ENCODE peak calls at places on chromosome 4, in seven cellular contexts. Y, C, V, B, S, P and J are unnamed samples.

GRCh38 chr4:85828295-85828910 is 353.5 kb downstream of the ARHGAP24 start:
- DNase-seq in S (no peak), V (no peak), Y (no peak), C (no peak), P (no peak), B (no peak), J (no peak)

GRCh38 chr4:129232627-129233337 is 136.8 kb downstream of the C4orf33 start:
- DNase-seq in C (no peak), P (no peak), S (no peak), V (no peak), Y (no peak), B (no peak), J (no peak)

GRCh38 chr4:147707892-147708672 is 23.8 kb upstream of the ARHGAP10 start:
- DNase-seq in C (no peak), B (peak; percentile 44), S (no peak), Y (peak; percentile 29), P (peak; percentile 45), V (no peak), J (no peak)

GRCh38 chr4:3371038-3371437 is 70.7 kb upstream of the HGFAC start:
- DNase-seq in S (no peak), B (no peak), V (peak; percentile 37), C (no peak), P (no peak), Y (no peak), J (no peak)

GRCh38 chr4:72767903-72768817 is 199.1 kb upstream of the ADAMTS3 start:
- DNase-seq in Y (no peak), V (no peak), P (no peak), C (no peak), S (peak; percentile 66), B (no peak), J (peak; percentile 89)

GRCh38 chr4:22430626-22431025 is 85.2 kb downstream of the ADGRA3 start:
- DNase-seq in V (no peak), C (no peak), B (no peak), S (no peak), P (no peak), Y (no peak), J (no peak)

GRCh38 chr4:54498661-54499111 is 159.1 kb upstream of the KIT start:
- DNase-seq in Y (no peak), P (no peak), S (no peak), B (no peak), V (no peak), C (no peak), J (peak; percentile 60)

GRCh38 chr4:107854326-107855030 is 29.7 kb downstream of the SGMS2 start:
- DNase-seq in Y (no peak), V (no peak), P (no peak), S (peak; percentile 26), B (no peak), C (no peak), J (no peak)